ENCODE peak calls at places on chromosome 1, in eight cellular contexts. H, V, S, O, F, Z, U and J are unnamed samples.

GRCh38 chr1:228277491-228278431 is 69.9 kb downstream of the OBSCN start:
- DNase-seq in O (no peak), Z (no peak), U (no peak), S (no peak), H (no peak), V (no peak), F (no peak), J (peak)

GRCh38 chr1:111647738-111648137 is 28.1 kb downstream of the RAP1A start:
- DNase-seq in S (no peak), F (no peak), U (no peak), V (no peak), O (no peak), H (no peak), Z (no peak), J (no peak)

GRCh38 chr1:220528049-220528678 is at the start of gene MARK1:
- DNase-seq in F (no peak), V (no peak), O (peak), Z (no peak), U (peak), H (peak), S (peak), J (peak)

GRCh38 chr1:159598196-159598595 is 10.6 kb downstream of the APCS start:
- DNase-seq in F (no peak), V (no peak), Z (peak), O (no peak), S (peak), U (no peak), H (no peak), J (no peak)

GRCh38 chr1:156664949-156665411 is 12.2 kb downstream of the NES start:
- DNase-seq in U (peak), V (no peak), S (peak), H (no peak), O (no peak), Z (no peak), F (no peak), J (no peak)

GRCh38 chr1:232805269-232806070 is at the start of gene MAP10:
- DNase-seq in Z (no peak), O (peak), H (peak), F (no peak), V (peak), S (peak), U (peak), J (peak)

GRCh38 chr1:183945432-183946308 is 91.9 kb downstream of the COLGALT2 start:
- DNase-seq in S (peak), V (no peak), H (peak), Z (no peak), O (peak), F (no peak), U (peak), J (peak)

GRCh38 chr1:201318504-201319340 is 35.4 kb downstream of the PKP1 start:
- DNase-seq in F (no peak), U (no peak), Z (no peak), H (no peak), V (no peak), O (no peak), S (no peak), J (no peak)

GRCh38 chr1:17342014-17342441 is 30.0 kb upstream of the PADI6 start:
- DNase-seq in S (no peak), O (no peak), V (no peak), H (no peak), F (no peak), Z (no peak), U (no peak), J (no peak)

GRCh38 chr1:209291715-209292114 is 291.8 kb upstream of the CAMK1G start:
- DNase-seq in Z (no peak), O (no peak), V (no peak), F (no peak), U (no peak), H (no peak), S (no peak), J (no peak)